ENCODE peak calls at places on chromosomes 16 and 17, in six cellular contexts. One of them, this sample, is unnamed.

GRCh38 chr17:55264640-55265298 is at the start of gene HLF:
- DNase-seq in cardiac fibroblast: peak
- DNase-seq in fibroblast of the conjunctiva: peak
- DNase-seq in stimulated activated CD8-positive, alpha-beta memory T cell treated with anti-CD3 and anti-CD28 coated beads, Interleukin-4, amount 100 ng/mL, for 1 hour: peak
- DNase-seq in T-helper 9 cell: peak
- DNase-seq in lung: peak
- DNase-seq in this sample: peak

GRCh38 chr16:67504190-67505021 is 21.1 kb upstream of the AGRP start:
- DNase-seq in fibroblast of the conjunctiva: no peak
- DNase-seq in lung: peak
- DNase-seq in T-helper 9 cell: no peak
- DNase-seq in stimulated activated CD8-positive, alpha-beta memory T cell treated with anti-CD3 and anti-CD28 coated beads, Interleukin-4, amount 100 ng/mL, for 1 hour: no peak
- DNase-seq in cardiac fibroblast: peak
- DNase-seq in this sample: no peak

GRCh38 chr17:41907633-41908539 is 10.9 kb downstream of the ACLY start:
- DNase-seq in cardiac fibroblast: peak
- DNase-seq in fibroblast of the conjunctiva: no peak
- DNase-seq in lung: no peak
- DNase-seq in T-helper 9 cell: no peak
- DNase-seq in stimulated activated CD8-positive, alpha-beta memory T cell treated with anti-CD3 and anti-CD28 coated beads, Interleukin-4, amount 100 ng/mL, for 1 hour: no peak
- DNase-seq in this sample: no peak

GRCh38 chr17:7842950-7843535 is 9.0 kb downstream of the KDM6B start:
- DNase-seq in stimulated activated CD8-positive, alpha-beta memory T cell treated with anti-CD3 and anti-CD28 coated beads, Interleukin-4, amount 100 ng/mL, for 1 hour: no peak
- DNase-seq in cardiac fibroblast: peak
- DNase-seq in fibroblast of the conjunctiva: peak
- DNase-seq in T-helper 9 cell: peak
- DNase-seq in lung: peak
- DNase-seq in this sample: peak

GRCh38 chr17:81482673-81483072 is 29.9 kb downstream of the ACTG1 start:
- DNase-seq in T-helper 9 cell: no peak
- DNase-seq in lung: no peak
- DNase-seq in cardiac fibroblast: no peak
- DNase-seq in fibroblast of the conjunctiva: no peak
- DNase-seq in stimulated activated CD8-positive, alpha-beta memory T cell treated with anti-CD3 and anti-CD28 coated beads, Interleukin-4, amount 100 ng/mL, for 1 hour: no peak
- DNase-seq in this sample: no peak

GRCh38 chr16:89801800-89802199 is 14.6 kb downstream of the FANCA start:
- DNase-seq in lung: no peak
- DNase-seq in cardiac fibroblast: peak
- DNase-seq in stimulated activated CD8-positive, alpha-beta memory T cell treated with anti-CD3 and anti-CD28 coated beads, Interleukin-4, amount 100 ng/mL, for 1 hour: no peak
- DNase-seq in T-helper 9 cell: no peak
- DNase-seq in fibroblast of the conjunctiva: no peak
- DNase-seq in this sample: no peak

GRCh38 chr17:27381007-27381501 is 75.2 kb upstream of the KSR1 start:
- DNase-seq in stimulated activated CD8-positive, alpha-beta memory T cell treated with anti-CD3 and anti-CD28 coated beads, Interleukin-4, amount 100 ng/mL, for 1 hour: peak
- DNase-seq in lung: peak
- DNase-seq in cardiac fibroblast: peak
- DNase-seq in fibroblast of the conjunctiva: no peak
- DNase-seq in T-helper 9 cell: peak
- DNase-seq in this sample: peak

GRCh38 chr16:4691666-4692412 is 1.5 kb upstream of the NUDT16L1 start:
- DNase-seq in fibroblast of the conjunctiva: no peak
- DNase-seq in T-helper 9 cell: no peak
- DNase-seq in stimulated activated CD8-positive, alpha-beta memory T cell treated with anti-CD3 and anti-CD28 coated beads, Interleukin-4, amount 100 ng/mL, for 1 hour: no peak
- DNase-seq in cardiac fibroblast: no peak
- DNase-seq in lung: no peak
- DNase-seq in this sample: no peak

GRCh38 chr17:74276561-74277009 is 2.6 kb downstream of the DNAI2 start:
- DNase-seq in fibroblast of the conjunctiva: no peak
- DNase-seq in T-helper 9 cell: no peak
- DNase-seq in cardiac fibroblast: no peak
- DNase-seq in lung: no peak
- DNase-seq in stimulated activated CD8-positive, alpha-beta memory T cell treated with anti-CD3 and anti-CD28 coated beads, Interleukin-4, amount 100 ng/mL, for 1 hour: no peak
- DNase-seq in this sample: no peak

GRCh38 chr17:79538291-79538690 is 72.6 kb downstream of the RBFOX3 start:
- DNase-seq in stimulated activated CD8-positive, alpha-beta memory T cell treated with anti-CD3 and anti-CD28 coated beads, Interleukin-4, amount 100 ng/mL, for 1 hour: no peak
- DNase-seq in lung: no peak
- DNase-seq in cardiac fibroblast: no peak
- DNase-seq in T-helper 9 cell: no peak
- DNase-seq in fibroblast of the conjunctiva: no peak
- DNase-seq in this sample: no peak

GRCh38 chr16:13109171-13109570 is 207.8 kb downstream of the SHISA9 start:
- DNase-seq in cardiac fibroblast: no peak
- DNase-seq in T-helper 9 cell: no peak
- DNase-seq in stimulated activated CD8-positive, alpha-beta memory T cell treated with anti-CD3 and anti-CD28 coated beads, Interleukin-4, amount 100 ng/mL, for 1 hour: no peak
- DNase-seq in fibroblast of the conjunctiva: no peak
- DNase-seq in lung: no peak
- DNase-seq in this sample: no peak

GRCh38 chr17:7835818-7836595 is 2.0 kb downstream of the KDM6B start:
- DNase-seq in stimulated activated CD8-positive, alpha-beta memory T cell treated with anti-CD3 and anti-CD28 coated beads, Interleukin-4, amount 100 ng/mL, for 1 hour: no peak
- DNase-seq in T-helper 9 cell: peak
- DNase-seq in cardiac fibroblast: peak
- DNase-seq in fibroblast of the conjunctiva: no peak
- DNase-seq in lung: no peak
- DNase-seq in this sample: no peak

GRCh38 chr16:102060-102855 is 24.2 kb downstream of the MPG start:
- DNase-seq in cardiac fibroblast: peak
- DNase-seq in fibroblast of the conjunctiva: no peak
- DNase-seq in lung: no peak
- DNase-seq in T-helper 9 cell: no peak
- DNase-seq in stimulated activated CD8-positive, alpha-beta memory T cell treated with anti-CD3 and anti-CD28 coated beads, Interleukin-4, amount 100 ng/mL, for 1 hour: no peak
- DNase-seq in this sample: no peak

GRCh38 chr17:71460943-71461342 is 659.9 kb upstream of the SOX9 start:
- DNase-seq in fibroblast of the conjunctiva: peak
- DNase-seq in lung: no peak
- DNase-seq in T-helper 9 cell: no peak
- DNase-seq in cardiac fibroblast: peak
- DNase-seq in stimulated activated CD8-positive, alpha-beta memory T cell treated with anti-CD3 and anti-CD28 coated beads, Interleukin-4, amount 100 ng/mL, for 1 hour: no peak
- DNase-seq in this sample: no peak

GRCh38 chr17:35212668-35213067 is 18.5 kb upstream of the SLC35G3 start:
- DNase-seq in lung: no peak
- DNase-seq in fibroblast of the conjunctiva: no peak
- DNase-seq in stimulated activated CD8-positive, alpha-beta memory T cell treated with anti-CD3 and anti-CD28 coated beads, Interleukin-4, amount 100 ng/mL, for 1 hour: no peak
- DNase-seq in T-helper 9 cell: no peak
- DNase-seq in cardiac fibroblast: no peak
- DNase-seq in this sample: no peak

GRCh38 chr16:79607587-79607986 is 7.0 kb upstream of the MAF start:
- DNase-seq in lung: no peak
- DNase-seq in fibroblast of the conjunctiva: peak
- DNase-seq in T-helper 9 cell: no peak
- DNase-seq in cardiac fibroblast: peak
- DNase-seq in stimulated activated CD8-positive, alpha-beta memory T cell treated with anti-CD3 and anti-CD28 coated beads, Interleukin-4, amount 100 ng/mL, for 1 hour: no peak
- DNase-seq in this sample: no peak

GRCh38 chr17:1928976-1929375 is 96.2 kb downstream of the RTN4RL1 start:
- DNase-seq in cardiac fibroblast: no peak
- DNase-seq in lung: no peak
- DNase-seq in stimulated activated CD8-positive, alpha-beta memory T cell treated with anti-CD3 and anti-CD28 coated beads, Interleukin-4, amount 100 ng/mL, for 1 hour: no peak
- DNase-seq in fibroblast of the conjunctiva: no peak
- DNase-seq in T-helper 9 cell: no peak
- DNase-seq in this sample: no peak

GRCh38 chr17:44121206-44121605 is 2.2 kb downstream of the HDAC5 start:
- DNase-seq in fibroblast of the conjunctiva: no peak
- DNase-seq in stimulated activated CD8-positive, alpha-beta memory T cell treated with anti-CD3 and anti-CD28 coated beads, Interleukin-4, amount 100 ng/mL, for 1 hour: no peak
- DNase-seq in lung: no peak
- DNase-seq in cardiac fibroblast: no peak
- DNase-seq in T-helper 9 cell: no peak
- DNase-seq in this sample: no peak

GRCh38 chr17:45850468-45850867 is 5.8 kb downstream of the SPPL2C start:
- DNase-seq in cardiac fibroblast: no peak
- DNase-seq in fibroblast of the conjunctiva: no peak
- DNase-seq in lung: no peak
- DNase-seq in T-helper 9 cell: no peak
- DNase-seq in stimulated activated CD8-positive, alpha-beta memory T cell treated with anti-CD3 and anti-CD28 coated beads, Interleukin-4, amount 100 ng/mL, for 1 hour: no peak
- DNase-seq in this sample: no peak

GRCh38 chr17:12349297-12349696 is 316.4 kb upstream of the MYOCD start:
- DNase-seq in lung: no peak
- DNase-seq in fibroblast of the conjunctiva: no peak
- DNase-seq in stimulated activated CD8-positive, alpha-beta memory T cell treated with anti-CD3 and anti-CD28 coated beads, Interleukin-4, amount 100 ng/mL, for 1 hour: no peak
- DNase-seq in T-helper 9 cell: no peak
- DNase-seq in cardiac fibroblast: no peak
- DNase-seq in this sample: no peak

GRCh38 chr17:15886804-15887203 is 58.1 kb upstream of the ADORA2B start:
- DNase-seq in lung: no peak
- DNase-seq in stimulated activated CD8-positive, alpha-beta memory T cell treated with anti-CD3 and anti-CD28 coated beads, Interleukin-4, amount 100 ng/mL, for 1 hour: no peak
- DNase-seq in T-helper 9 cell: no peak
- DNase-seq in fibroblast of the conjunctiva: no peak
- DNase-seq in cardiac fibroblast: no peak
- DNase-seq in this sample: peak

GRCh38 chr17:47821031-47821423 is 567 bp downstream of the OSBPL7 start:
- DNase-seq in T-helper 9 cell: no peak
- DNase-seq in fibroblast of the conjunctiva: no peak
- DNase-seq in stimulated activated CD8-positive, alpha-beta memory T cell treated with anti-CD3 and anti-CD28 coated beads, Interleukin-4, amount 100 ng/mL, for 1 hour: no peak
- DNase-seq in cardiac fibroblast: no peak
- DNase-seq in lung: no peak
- DNase-seq in this sample: no peak

GRCh38 chr17:79510071-79510470 is 100.8 kb downstream of the RBFOX3 start:
- DNase-seq in lung: no peak
- DNase-seq in T-helper 9 cell: no peak
- DNase-seq in fibroblast of the conjunctiva: no peak
- DNase-seq in cardiac fibroblast: no peak
- DNase-seq in stimulated activated CD8-positive, alpha-beta memory T cell treated with anti-CD3 and anti-CD28 coated beads, Interleukin-4, amount 100 ng/mL, for 1 hour: no peak
- DNase-seq in this sample: no peak

GRCh38 chr17:82412535-82413520 is 5.3 kb upstream of the HEXD start:
- DNase-seq in stimulated activated CD8-positive, alpha-beta memory T cell treated with anti-CD3 and anti-CD28 coated beads, Interleukin-4, amount 100 ng/mL, for 1 hour: no peak
- DNase-seq in lung: no peak
- DNase-seq in T-helper 9 cell: no peak
- DNase-seq in cardiac fibroblast: no peak
- DNase-seq in fibroblast of the conjunctiva: no peak
- DNase-seq in this sample: no peak

GRCh38 chr17:79627766-79628690 is 17.2 kb upstream of the RBFOX3 start:
- DNase-seq in stimulated activated CD8-positive, alpha-beta memory T cell treated with anti-CD3 and anti-CD28 coated beads, Interleukin-4, amount 100 ng/mL, for 1 hour: no peak
- DNase-seq in lung: no peak
- DNase-seq in cardiac fibroblast: no peak
- DNase-seq in T-helper 9 cell: no peak
- DNase-seq in fibroblast of the conjunctiva: no peak
- DNase-seq in this sample: no peak

GRCh38 chr16:61677776-61678175 is 358.5 kb downstream of the CDH8 start:
- DNase-seq in cardiac fibroblast: no peak
- DNase-seq in T-helper 9 cell: no peak
- DNase-seq in stimulated activated CD8-positive, alpha-beta memory T cell treated with anti-CD3 and anti-CD28 coated beads, Interleukin-4, amount 100 ng/mL, for 1 hour: no peak
- DNase-seq in fibroblast of the conjunctiva: no peak
- DNase-seq in lung: no peak
- DNase-seq in this sample: no peak

GRCh38 chr16:27224741-27225300 is 21.5 kb downstream of the KDM8 start:
- DNase-seq in lung: no peak
- DNase-seq in stimulated activated CD8-positive, alpha-beta memory T cell treated with anti-CD3 and anti-CD28 coated beads, Interleukin-4, amount 100 ng/mL, for 1 hour: no peak
- DNase-seq in fibroblast of the conjunctiva: no peak
- DNase-seq in cardiac fibroblast: no peak
- DNase-seq in T-helper 9 cell: no peak
- DNase-seq in this sample: no peak

GRCh38 chr16:78562156-78562555 is 462.7 kb downstream of the WWOX start:
- DNase-seq in stimulated activated CD8-positive, alpha-beta memory T cell treated with anti-CD3 and anti-CD28 coated beads, Interleukin-4, amount 100 ng/mL, for 1 hour: no peak
- DNase-seq in T-helper 9 cell: no peak
- DNase-seq in fibroblast of the conjunctiva: no peak
- DNase-seq in cardiac fibroblast: no peak
- DNase-seq in lung: no peak
- DNase-seq in this sample: no peak

GRCh38 chr17:40121886-40122465 is at the start of gene MSL1:
- DNase-seq in lung: peak
- DNase-seq in stimulated activated CD8-positive, alpha-beta memory T cell treated with anti-CD3 and anti-CD28 coated beads, Interleukin-4, amount 100 ng/mL, for 1 hour: peak
- DNase-seq in fibroblast of the conjunctiva: peak
- DNase-seq in cardiac fibroblast: peak
- DNase-seq in T-helper 9 cell: peak
- DNase-seq in this sample: peak

GRCh38 chr17:4003501-4004421 is 39.5 kb upstream of the ATP2A3 start:
- DNase-seq in T-helper 9 cell: no peak
- DNase-seq in cardiac fibroblast: no peak
- DNase-seq in lung: no peak
- DNase-seq in stimulated activated CD8-positive, alpha-beta memory T cell treated with anti-CD3 and anti-CD28 coated beads, Interleukin-4, amount 100 ng/mL, for 1 hour: no peak
- DNase-seq in fibroblast of the conjunctiva: no peak
- DNase-seq in this sample: peak

GRCh38 chr17:20074001-20074400 is 64.8 kb downstream of the SPECC1 start:
- DNase-seq in cardiac fibroblast: no peak
- DNase-seq in lung: no peak
- DNase-seq in fibroblast of the conjunctiva: no peak
- DNase-seq in stimulated activated CD8-positive, alpha-beta memory T cell treated with anti-CD3 and anti-CD28 coated beads, Interleukin-4, amount 100 ng/mL, for 1 hour: no peak
- DNase-seq in T-helper 9 cell: no peak
- DNase-seq in this sample: no peak

GRCh38 chr17:62089296-62089695 is 24.2 kb upstream of the MED13 start:
- DNase-seq in fibroblast of the conjunctiva: no peak
- DNase-seq in cardiac fibroblast: no peak
- DNase-seq in stimulated activated CD8-positive, alpha-beta memory T cell treated with anti-CD3 and anti-CD28 coated beads, Interleukin-4, amount 100 ng/mL, for 1 hour: no peak
- DNase-seq in T-helper 9 cell: no peak
- DNase-seq in lung: no peak
- DNase-seq in this sample: no peak

GRCh38 chr17:15482476-15482875 is 15.1 kb upstream of the CDRT4 start:
- DNase-seq in lung: no peak
- DNase-seq in fibroblast of the conjunctiva: no peak
- DNase-seq in T-helper 9 cell: no peak
- DNase-seq in cardiac fibroblast: no peak
- DNase-seq in stimulated activated CD8-positive, alpha-beta memory T cell treated with anti-CD3 and anti-CD28 coated beads, Interleukin-4, amount 100 ng/mL, for 1 hour: no peak
- DNase-seq in this sample: no peak

GRCh38 chr16:8611886-8612595 is 9.5 kb upstream of the METTL22 start:
- DNase-seq in T-helper 9 cell: no peak
- DNase-seq in lung: no peak
- DNase-seq in fibroblast of the conjunctiva: no peak
- DNase-seq in stimulated activated CD8-positive, alpha-beta memory T cell treated with anti-CD3 and anti-CD28 coated beads, Interleukin-4, amount 100 ng/mL, for 1 hour: no peak
- DNase-seq in cardiac fibroblast: peak
- DNase-seq in this sample: no peak

GRCh38 chr16:89152831-89153700 is 18.5 kb upstream of the CDH15 start:
- DNase-seq in stimulated activated CD8-positive, alpha-beta memory T cell treated with anti-CD3 and anti-CD28 coated beads, Interleukin-4, amount 100 ng/mL, for 1 hour: no peak
- DNase-seq in cardiac fibroblast: no peak
- DNase-seq in fibroblast of the conjunctiva: no peak
- DNase-seq in T-helper 9 cell: no peak
- DNase-seq in lung: no peak
- DNase-seq in this sample: no peak

GRCh38 chr17:1487939-1488825 is 4.3 kb downstream of the MYO1C start:
- DNase-seq in fibroblast of the conjunctiva: peak
- DNase-seq in lung: peak
- DNase-seq in T-helper 9 cell: peak
- DNase-seq in stimulated activated CD8-positive, alpha-beta memory T cell treated with anti-CD3 and anti-CD28 coated beads, Interleukin-4, amount 100 ng/mL, for 1 hour: no peak
- DNase-seq in cardiac fibroblast: peak
- DNase-seq in this sample: no peak

This sample was measured in HL-60.